ENCODE peak calls at places on chromosomes 12 and 14, in six cellular contexts. One of them, this sample, is unnamed.

GRCh38 chr14:76644875-76645518 is 116.3 kb upstream of the VASH1 start:
- DNase-seq in colonic mucosa: no peak
- DNase-seq in GF-D8: no peak
- DNase-seq in GM10248: peak
- DNase-seq in stimulated activated CD4-positive, alpha-beta T cell treated with anti-CD3 and anti-CD28 coated beads, Interleukin-2, amount 100 ng/mL, for 4 hours: no peak
- DNase-seq in GM13977: peak
- DNase-seq in this sample: peak

GRCh38 chr14:53793790-53794560 is 162.7 kb downstream of the BMP4 start:
- DNase-seq in colonic mucosa: peak
- DNase-seq in GF-D8: no peak
- DNase-seq in GM10248: no peak
- DNase-seq in stimulated activated CD4-positive, alpha-beta T cell treated with anti-CD3 and anti-CD28 coated beads, Interleukin-2, amount 100 ng/mL, for 4 hours: no peak
- DNase-seq in GM13977: no peak
- DNase-seq in this sample: peak

GRCh38 chr12:17148706-17149105 is 542.7 kb upstream of the LMO3 start:
- DNase-seq in colonic mucosa: no peak
- DNase-seq in GF-D8: no peak
- DNase-seq in GM10248: no peak
- DNase-seq in stimulated activated CD4-positive, alpha-beta T cell treated with anti-CD3 and anti-CD28 coated beads, Interleukin-2, amount 100 ng/mL, for 4 hours: no peak
- DNase-seq in GM13977: no peak
- DNase-seq in this sample: peak

GRCh38 chr12:75560167-75560566 is 48.8 kb upstream of the KRR1 start:
- DNase-seq in colonic mucosa: no peak
- DNase-seq in GF-D8: no peak
- DNase-seq in GM10248: peak
- DNase-seq in stimulated activated CD4-positive, alpha-beta T cell treated with anti-CD3 and anti-CD28 coated beads, Interleukin-2, amount 100 ng/mL, for 4 hours: no peak
- DNase-seq in GM13977: peak
- DNase-seq in this sample: peak

GRCh38 chr12:123761841-123762714 is at the start of gene DNAH10:
- DNase-seq in colonic mucosa: peak
- DNase-seq in GF-D8: no peak
- DNase-seq in GM10248: peak
- DNase-seq in stimulated activated CD4-positive, alpha-beta T cell treated with anti-CD3 and anti-CD28 coated beads, Interleukin-2, amount 100 ng/mL, for 4 hours: peak
- DNase-seq in GM13977: peak
- DNase-seq in this sample: peak

GRCh38 chr14:77037886-77038511 is 9.5 kb upstream of the IRF2BPL start:
- DNase-seq in colonic mucosa: no peak
- DNase-seq in GF-D8: no peak
- DNase-seq in GM10248: no peak
- DNase-seq in stimulated activated CD4-positive, alpha-beta T cell treated with anti-CD3 and anti-CD28 coated beads, Interleukin-2, amount 100 ng/mL, for 4 hours: peak
- DNase-seq in GM13977: no peak
- DNase-seq in this sample: peak

GRCh38 chr14:63454863-63455622 is 88.1 kb downstream of the PPP2R5E start:
- DNase-seq in colonic mucosa: no peak
- DNase-seq in GF-D8: no peak
- DNase-seq in GM10248: no peak
- DNase-seq in stimulated activated CD4-positive, alpha-beta T cell treated with anti-CD3 and anti-CD28 coated beads, Interleukin-2, amount 100 ng/mL, for 4 hours: no peak
- DNase-seq in GM13977: no peak
- DNase-seq in this sample: no peak

GRCh38 chr12:121132601-121133481 is at the start of gene P2RX7:
- DNase-seq in colonic mucosa: peak
- DNase-seq in GF-D8: peak
- DNase-seq in GM10248: peak
- DNase-seq in stimulated activated CD4-positive, alpha-beta T cell treated with anti-CD3 and anti-CD28 coated beads, Interleukin-2, amount 100 ng/mL, for 4 hours: peak
- DNase-seq in GM13977: peak
- DNase-seq in this sample: peak

GRCh38 chr12:125403145-125403789 is 338.0 kb downstream of the AACS start:
- DNase-seq in colonic mucosa: no peak
- DNase-seq in GF-D8: no peak
- DNase-seq in GM10248: peak
- DNase-seq in stimulated activated CD4-positive, alpha-beta T cell treated with anti-CD3 and anti-CD28 coated beads, Interleukin-2, amount 100 ng/mL, for 4 hours: no peak
- DNase-seq in GM13977: peak
- DNase-seq in this sample: peak

GRCh38 chr12:59891180-59891579 is 295.4 kb downstream of the SLC16A7 start:
- DNase-seq in colonic mucosa: no peak
- DNase-seq in GF-D8: no peak
- DNase-seq in GM10248: no peak
- DNase-seq in stimulated activated CD4-positive, alpha-beta T cell treated with anti-CD3 and anti-CD28 coated beads, Interleukin-2, amount 100 ng/mL, for 4 hours: no peak
- DNase-seq in GM13977: no peak
- DNase-seq in this sample: no peak

GRCh38 chr12:113955109-113955970 is 10.8 kb downstream of the RBM19 start:
- DNase-seq in colonic mucosa: peak
- DNase-seq in GF-D8: no peak
- DNase-seq in GM10248: no peak
- DNase-seq in stimulated activated CD4-positive, alpha-beta T cell treated with anti-CD3 and anti-CD28 coated beads, Interleukin-2, amount 100 ng/mL, for 4 hours: no peak
- DNase-seq in GM13977: no peak
- DNase-seq in this sample: peak

GRCh38 chr12:122106891-122107660 is 28.5 kb downstream of the MLXIP start:
- DNase-seq in colonic mucosa: peak
- DNase-seq in GF-D8: no peak
- DNase-seq in GM10248: no peak
- DNase-seq in stimulated activated CD4-positive, alpha-beta T cell treated with anti-CD3 and anti-CD28 coated beads, Interleukin-2, amount 100 ng/mL, for 4 hours: no peak
- DNase-seq in GM13977: no peak
- DNase-seq in this sample: peak